ENCODE peak calls at places on chromosomes 4 and X, in nine cellular contexts. P, Z, D, T, S, I, X, G and C are unnamed samples.

GRCh38 chr4:188767496-188767895 is 628.3 kb downstream of the TRIML1 start:
- DNase-seq in P (no peak), Z (no peak), D (no peak), T (no peak), S (no peak), I (no peak), X (no peak), G (no peak), C (no peak)

GRCh38 chr4:4655901-4656300 is 114.1 kb upstream of the STX18 start:
- DNase-seq in P (no peak), Z (no peak), D (no peak), T (no peak), S (no peak), I (no peak), X (no peak), G (no peak), C (no peak)

GRCh38 chrX:40104649-40105015 is 6.9 kb upstream of the BCOR start:
- DNase-seq in P (no peak), Z (no peak), D (no peak), T (no peak), S (no peak), I (no peak), X (peak), G (peak), C (peak)

GRCh38 chr4:13892739-13893105 is 265.2 kb upstream of the BOD1L1 start:
- DNase-seq in P (no peak), Z (no peak), D (no peak), T (no peak), S (no peak), I (no peak), X (no peak), G (peak), C (no peak)

GRCh38 chr4:183658362-183659028 is 490 bp downstream of the RWDD4 start:
- DNase-seq in P (no peak), Z (no peak), D (no peak), T (no peak), S (no peak), I (peak), X (no peak), G (no peak), C (peak)

GRCh38 chrX:105451426-105451825 is 230.9 kb upstream of the TEX13A start:
- DNase-seq in P (no peak), Z (no peak), D (no peak), T (no peak), S (no peak), I (no peak), X (no peak), G (no peak), C (no peak)

GRCh38 chr4:156977435-156978160 is 6.0 kb upstream of the PDGFC start:
- DNase-seq in P (no peak), Z (no peak), D (no peak), T (no peak), S (no peak), I (no peak), X (no peak), G (peak), C (no peak)

GRCh38 chr4:3302164-3302785 is 9.5 kb downstream of the RGS12 start:
- DNase-seq in P (no peak), Z (no peak), D (peak), T (no peak), S (no peak), I (peak), X (peak), G (peak), C (peak)

GRCh38 chr4:129926936-129927335 is 831.0 kb downstream of the C4orf33 start:
- DNase-seq in P (no peak), Z (no peak), D (no peak), T (no peak), S (no peak), I (no peak), X (no peak), G (no peak), C (no peak)

GRCh38 chr4:65023877-65024670 is 614.8 kb upstream of the TECRL start:
- DNase-seq in P (no peak), Z (no peak), D (no peak), T (no peak), S (no peak), I (no peak), X (no peak), G (no peak), C (no peak)

GRCh38 chrX:74535211-74535621 is 79.2 kb downstream of the RLIM start:
- DNase-seq in P (no peak), Z (peak), D (no peak), T (no peak), S (peak), I (no peak), X (no peak), G (no peak), C (no peak)

GRCh38 chrX:71210829-71211228 is 12.2 kb upstream of the GJB1 start:
- DNase-seq in P (no peak), Z (no peak), D (no peak), T (no peak), S (no peak), I (no peak), X (no peak), G (no peak), C (no peak)

GRCh38 chr4:8832130-8832930 is 39.3 kb downstream of the HMX1 start:
- DNase-seq in P (no peak), Z (peak), D (no peak), T (no peak), S (peak), I (no peak), X (peak), G (no peak), C (peak)

GRCh38 chrX:65528705-65529340 is 5.8 kb downstream of the LAS1L start:
- DNase-seq in P (no peak), Z (no peak), D (peak), T (peak), S (no peak), I (peak), X (no peak), G (no peak), C (no peak)

GRCh38 chrX:137549846-137550534 is 15.9 kb upstream of the ZIC3 start:
- DNase-seq in P (no peak), Z (no peak), D (no peak), T (no peak), S (no peak), I (no peak), X (no peak), G (no peak), C (no peak)

GRCh38 chr4:62320612-62321011 is 1120.5 kb downstream of the ADGRL3 start:
- DNase-seq in P (no peak), Z (no peak), D (no peak), T (no peak), S (no peak), I (no peak), X (no peak), G (no peak), C (no peak)

GRCh38 chrX:110745288-110745687 is 50.3 kb downstream of the CHRDL1 start:
- DNase-seq in P (no peak), Z (peak), D (no peak), T (no peak), S (no peak), I (no peak), X (no peak), G (no peak), C (no peak)

GRCh38 chr4:84547211-84547610 is 35.7 kb upstream of the CDS1 start:
- DNase-seq in P (no peak), Z (no peak), D (no peak), T (no peak), S (no peak), I (no peak), X (no peak), G (no peak), C (no peak)

GRCh38 chr4:31294655-31295054 is 574.5 kb downstream of the PCDH7 start:
- DNase-seq in P (no peak), Z (no peak), D (no peak), T (no peak), S (no peak), I (no peak), X (no peak), G (no peak), C (no peak)

GRCh38 chr4:57037982-57038604 is 59.4 kb downstream of the POLR2B start:
- DNase-seq in P (no peak), Z (no peak), D (peak), T (peak), S (no peak), I (no peak), X (peak), G (peak), C (no peak)